ENCODE peak calls at places on chromosomes 3 and 15, in five cellular contexts. R, N, L, Q and X are unnamed samples. For H3K4me1, the result is how much of the 10 kb centered on the place peaks cover.

GRCh38 chr3:163587342-163587741 is 1491.0 kb downstream of the SI start:
- DNase-seq in N (no peak), Q (peak), L (no peak), R (no peak), X (no peak)

GRCh38 chr3:44628716-44629115 is 3.9 kb downstream of the ZNF197 start:
- DNase-seq in Q (no peak), N (no peak), L (no peak), R (no peak), X (no peak)

GRCh38 chr3:81760215-81760614 is 1.2 kb downstream of the GBE1 start:
- DNase-seq in R (no peak), Q (no peak), L (no peak), N (no peak), X (no peak)

GRCh38 chr3:103385991-103386390 is 951.2 kb downstream of the ZPLD1 start:
- DNase-seq in L (no peak), N (no peak), Q (no peak), R (no peak), X (peak)

GRCh38 chr3:23264413-23264812 is 61.3 kb downstream of the UBE2E2 start:
- DNase-seq in N (no peak), L (no peak), R (no peak), Q (no peak), X (no peak)

GRCh38 chr3:129564981-129565644 is 22.1 kb downstream of the H1-8 start:
- DNase-seq in R (no peak), L (no peak), N (no peak), Q (no peak), X (peak)

GRCh38 chr15:90020041-90020735 is 19.1 kb downstream of the ZNF710 start:
- DNase-seq in Q (no peak), L (no peak), N (no peak), R (no peak), X (no peak)

GRCh38 chr15:71807125-71807629 is 3.2 kb upstream of the NR2E3 start:
- DNase-seq in L (no peak), N (no peak), Q (no peak), R (no peak), X (peak)

GRCh38 chr3:55000946-55001345 is 73.1 kb upstream of the LRTM1 start:
- DNase-seq in Q (no peak), R (no peak), L (no peak), N (no peak), X (no peak)

GRCh38 chr3:29665688-29666087 is 384.8 kb downstream of the RBMS3 start:
- DNase-seq in L (no peak), N (no peak), R (no peak), Q (no peak), X (no peak)

GRCh38 chr15:96553931-96554330 is 223.4 kb downstream of the NR2F2 start:
- DNase-seq in Q (no peak), R (no peak), L (no peak), N (no peak), X (no peak)

GRCh38 chr15:68384451-68385239 is 47.3 kb downstream of the ITGA11 start:
- DNase-seq in L (no peak), R (no peak), Q (no peak), N (no peak), X (peak)

GRCh38 chr3:31906182-31906581 is 74.9 kb downstream of the OSBPL10 start:
- DNase-seq in N (no peak), Q (no peak), L (no peak), R (no peak), X (no peak)

GRCh38 chr15:89912145-89912673 is 543 bp downstream of the ARPIN start:
- DNase-seq in Q (no peak), N (no peak), L (no peak), R (no peak), X (peak)

GRCh38 chr3:134312072-134312872 is 61.6 kb upstream of the RYK start:
- DNase-seq in R (no peak), N (no peak), L (no peak), Q (no peak), X (peak)

GRCh38 chr3:38723569-38724391 is 74.3 kb upstream of the SCN5A start:
- DNase-seq in N (no peak), R (no peak), L (no peak), Q (peak), X (peak)

GRCh38 chr15:83844742-83845141 is 190.8 kb downstream of the ADAMTSL3 start:
- DNase-seq in R (no peak), L (no peak), N (no peak), Q (no peak), X (no peak)

GRCh38 chr3:54121404-54122045 is 827 bp upstream of the CACNA2D3 start:
- DNase-seq in R (no peak), Q (no peak), L (no peak), N (no peak), X (peak)

GRCh38 chr3:62562017-62562416 is 188.7 kb upstream of the FEZF2 start:
- DNase-seq in R (no peak), Q (no peak), L (no peak), N (no peak), X (no peak)

GRCh38 chr3:47669026-47669749 is 90.5 kb upstream of the CSPG5 start:
- DNase-seq in Q (no peak), N (no peak), R (no peak), L (no peak), X (no peak)

GRCh38 chr3:42914771-42915515 is 9.0 kb downstream of the ZNF662 start:
- DNase-seq in R (peak), Q (no peak), L (no peak), N (no peak), X (no peak)

GRCh38 chr15:62886431-62887071 is 156.0 kb upstream of the TPM1 start:
- DNase-seq in N (no peak), L (no peak), R (peak), Q (no peak), X (no peak)

GRCh38 chr15:78599189-78599588 is 21.6 kb downstream of the CHRNA3 start:
- DNase-seq in N (no peak), Q (peak), R (no peak), L (no peak), X (no peak)

GRCh38 chr15:82621970-82622369 is 25.2 kb downstream of the CPEB1 start:
- DNase-seq in N (no peak), R (peak), L (no peak), Q (peak), X (peak)

GRCh38 chr3:44886561-44886960 is 12.2 kb downstream of the TGM4 start:
- DNase-seq in Q (no peak), R (no peak), N (no peak), L (no peak), X (no peak)

GRCh38 chr15:78006567-78007205 is 70.8 kb downstream of the TBC1D2B start:
- DNase-seq in L (no peak), Q (no peak), R (no peak), N (no peak), X (no peak)

GRCh38 chr3:134799393-134799792 is 4.3 kb downstream of the EPHB1 start:
- DNase-seq in N (no peak), Q (no peak), L (no peak), R (no peak), X (no peak)

DNA sequence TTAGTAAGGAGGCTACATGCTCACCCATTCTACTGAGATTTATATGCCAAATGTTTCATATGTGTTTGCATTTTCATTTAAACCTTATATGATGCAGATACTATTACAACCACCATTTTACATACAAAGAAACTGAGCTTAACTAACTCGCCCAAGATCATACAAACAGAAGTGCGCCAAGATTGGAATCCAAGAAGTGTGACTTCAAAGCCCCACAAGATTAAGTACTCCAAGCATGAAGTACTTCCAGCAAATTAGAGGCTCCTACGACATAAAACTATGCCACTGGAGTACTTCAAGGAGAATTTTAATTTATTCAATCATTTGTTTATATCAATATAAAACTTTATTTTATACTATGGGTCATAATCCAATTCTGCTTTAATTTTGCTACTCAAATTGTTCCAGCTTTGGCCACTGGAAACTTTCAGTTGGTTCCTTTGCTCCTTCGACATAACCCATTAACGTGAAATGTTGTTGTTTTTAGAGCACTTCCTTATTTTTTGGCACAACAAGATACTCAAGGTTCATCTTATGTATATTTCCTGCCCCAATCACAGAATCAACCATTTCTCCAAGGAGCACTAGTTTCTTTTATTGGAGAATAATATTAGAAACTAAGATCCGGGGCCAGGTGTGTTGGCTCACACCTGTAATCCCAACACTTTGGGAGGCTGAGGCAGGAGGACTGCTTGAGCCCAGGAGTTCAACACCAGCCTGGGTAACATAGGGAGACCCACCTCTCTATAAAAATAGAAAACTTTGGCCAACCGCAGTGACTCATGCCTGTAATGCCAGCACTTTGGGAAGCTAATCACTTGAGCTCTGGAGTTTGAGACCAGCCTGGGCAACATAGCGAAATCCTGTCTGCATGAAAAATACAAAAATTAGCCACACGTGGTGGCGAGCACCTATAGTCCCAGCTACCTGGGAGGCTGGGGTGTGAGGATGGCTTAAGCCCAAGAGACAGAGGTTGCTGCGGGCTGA is 10.4 kb downstream of the INO80 start:
- DNase-seq in R (no peak), N (no peak), Q (no peak), L (no peak), X (no peak)
- H3K4me1 ChIP-seq in R (under half), N (under half), Q (under half), L (under half), X (under half)

GRCh38 chr3:111797035-111797717 is 61.9 kb upstream of the PHLDB2 start:
- DNase-seq in L (no peak), R (no peak), Q (no peak), N (no peak), X (no peak)

GRCh38 chr3:111799951-111800350 is 59.1 kb upstream of the PHLDB2 start:
- DNase-seq in R (no peak), L (no peak), Q (no peak), N (no peak), X (no peak)

GRCh38 chr3:111796566-111796965 is 62.5 kb upstream of the PHLDB2 start:
- DNase-seq in N (no peak), R (no peak), Q (no peak), L (no peak), X (no peak)

GRCh38 chr3:111800472-111800871 is 58.6 kb upstream of the PHLDB2 start:
- DNase-seq in L (no peak), R (no peak), N (no peak), Q (no peak), X (no peak)

DNA sequence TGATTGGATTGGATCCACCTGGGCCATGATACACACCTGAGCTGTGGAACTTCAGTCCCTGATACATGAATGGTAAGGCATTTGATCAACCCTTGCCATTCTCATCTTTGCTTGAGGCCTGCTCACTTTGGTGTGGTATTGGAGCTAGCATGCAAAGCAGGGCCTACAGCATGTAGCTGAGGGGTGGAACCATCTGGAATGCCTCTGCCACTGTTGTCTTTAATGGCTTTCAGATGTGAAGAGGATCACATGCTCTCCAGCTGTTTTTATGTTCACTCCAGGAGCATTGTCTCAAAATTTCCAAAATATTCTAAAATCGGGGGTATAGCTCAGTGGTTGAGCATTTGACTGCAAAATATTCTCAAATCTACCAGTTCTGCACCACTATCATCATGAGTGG is 64.4 kb upstream of the PHLDB2 start:
- DNase-seq in L (no peak), Q (no peak), N (no peak), R (no peak), X (no peak)
- TF ChIP-seq GABPA in L (no peak), Q (no peak), N (no peak), R (no peak), X (no peak)

GRCh38 chr3:56683122-56683817 is at the start of gene TASOR:
- DNase-seq in N (no peak), Q (peak), R (peak), L (peak), X (peak)
- H3K4me1 ChIP-seq in N (under half), Q (under half), R (under half), L (under half), X (under half)

GRCh38 chr3:27666708-27667107 is 55.4 kb downstream of the EOMES start:
- DNase-seq in Q (peak), N (no peak), L (peak), R (no peak), X (peak)
- TF ChIP-seq GABPA in Q (no peak), N (no peak), L (no peak), R (no peak), X (no peak)

GRCh38 chr3:66401578-66402382 is 99.0 kb downstream of the LRIG1 start:
- DNase-seq in N (no peak), L (no peak), R (no peak), Q (no peak), X (no peak)
- H3K4me1 ChIP-seq in N (under half), L (under half), R (under half), Q (under half), X (under half)

GRCh38 chr15:22788004-22788403 is 1.6 kb downstream of the NIPA1 start:
- DNase-seq in L (no peak), Q (no peak), R (no peak), N (no peak), X (no peak)
- TF ChIP-seq GABPA in L (no peak), Q (no peak), R (no peak), N (no peak), X (no peak)